ENCODE peak calls at places on chromosomes 5 and 9, in ten cellular contexts. One of them, this sample, is unnamed.

GRCh38 chr5:106020889-106021288 is 1649.8 kb downstream of the EFNA5 start:
- DNase-seq in right lobe of liver: no peak
- DNase-seq in cerebellum: no peak
- DNase-seq in activated naive CD4-positive, alpha-beta T cell treated with anti-CD3 and anti-CD28 coated beads, Interleukin-2, amount 50 U/mL, for 72 hours: no peak
- DNase-seq in EL: no peak
- DNase-seq in tibial artery: no peak
- DNase-seq in ELR: peak
- DNase-seq in activated CD4-positive, alpha-beta T cell treated with anti-CD3 and anti-CD28 coated beads, Interleukin-2, amount 50 U/mL, for 1 hour: no peak
- DNase-seq in WTC11: no peak
- DNase-seq in activated gamma-delta T cell: no peak
- DNase-seq in this sample: no peak

GRCh38 chr5:60960591-60960990 is 15.6 kb downstream of the NDUFAF2 start:
- DNase-seq in right lobe of liver: no peak
- DNase-seq in cerebellum: no peak
- DNase-seq in activated naive CD4-positive, alpha-beta T cell treated with anti-CD3 and anti-CD28 coated beads, Interleukin-2, amount 50 U/mL, for 72 hours: no peak
- DNase-seq in EL: peak
- DNase-seq in tibial artery: no peak
- DNase-seq in ELR: peak
- DNase-seq in activated CD4-positive, alpha-beta T cell treated with anti-CD3 and anti-CD28 coated beads, Interleukin-2, amount 50 U/mL, for 1 hour: no peak
- DNase-seq in WTC11: no peak
- DNase-seq in activated gamma-delta T cell: no peak
- DNase-seq in this sample: no peak

GRCh38 chr5:130836729-130837660 is 328.1 kb downstream of the HINT1 start:
- DNase-seq in right lobe of liver: no peak
- DNase-seq in cerebellum: no peak
- DNase-seq in activated naive CD4-positive, alpha-beta T cell treated with anti-CD3 and anti-CD28 coated beads, Interleukin-2, amount 50 U/mL, for 72 hours: no peak
- DNase-seq in EL: no peak
- DNase-seq in tibial artery: no peak
- DNase-seq in ELR: peak
- DNase-seq in activated CD4-positive, alpha-beta T cell treated with anti-CD3 and anti-CD28 coated beads, Interleukin-2, amount 50 U/mL, for 1 hour: no peak
- DNase-seq in WTC11: no peak
- DNase-seq in activated gamma-delta T cell: no peak
- DNase-seq in this sample: no peak

GRCh38 chr9:114525505-114525904 is 20.2 kb upstream of the WHRN start:
- DNase-seq in right lobe of liver: no peak
- DNase-seq in cerebellum: no peak
- DNase-seq in activated naive CD4-positive, alpha-beta T cell treated with anti-CD3 and anti-CD28 coated beads, Interleukin-2, amount 50 U/mL, for 72 hours: no peak
- DNase-seq in EL: peak
- DNase-seq in tibial artery: no peak
- DNase-seq in ELR: peak
- DNase-seq in activated CD4-positive, alpha-beta T cell treated with anti-CD3 and anti-CD28 coated beads, Interleukin-2, amount 50 U/mL, for 1 hour: no peak
- DNase-seq in WTC11: no peak
- DNase-seq in activated gamma-delta T cell: no peak
- DNase-seq in this sample: no peak

GRCh38 chr9:7129391-7129790 is 371.6 kb downstream of the KDM4C start:
- DNase-seq in right lobe of liver: no peak
- DNase-seq in cerebellum: no peak
- DNase-seq in activated naive CD4-positive, alpha-beta T cell treated with anti-CD3 and anti-CD28 coated beads, Interleukin-2, amount 50 U/mL, for 72 hours: no peak
- DNase-seq in EL: no peak
- DNase-seq in tibial artery: no peak
- DNase-seq in ELR: peak
- DNase-seq in activated CD4-positive, alpha-beta T cell treated with anti-CD3 and anti-CD28 coated beads, Interleukin-2, amount 50 U/mL, for 1 hour: no peak
- DNase-seq in WTC11: no peak
- DNase-seq in activated gamma-delta T cell: no peak
- DNase-seq in this sample: no peak

GRCh38 chr9:98536542-98537173 is 172.1 kb downstream of the GABBR2 start:
- DNase-seq in right lobe of liver: no peak
- DNase-seq in cerebellum: no peak
- DNase-seq in activated naive CD4-positive, alpha-beta T cell treated with anti-CD3 and anti-CD28 coated beads, Interleukin-2, amount 50 U/mL, for 72 hours: no peak
- DNase-seq in EL: no peak
- DNase-seq in tibial artery: no peak
- DNase-seq in ELR: peak
- DNase-seq in activated CD4-positive, alpha-beta T cell treated with anti-CD3 and anti-CD28 coated beads, Interleukin-2, amount 50 U/mL, for 1 hour: no peak
- DNase-seq in WTC11: peak
- DNase-seq in activated gamma-delta T cell: no peak
- DNase-seq in this sample: no peak

GRCh38 chr5:83914662-83915418 is 194.2 kb upstream of the HAPLN1 start:
- DNase-seq in right lobe of liver: no peak
- DNase-seq in cerebellum: no peak
- DNase-seq in activated naive CD4-positive, alpha-beta T cell treated with anti-CD3 and anti-CD28 coated beads, Interleukin-2, amount 50 U/mL, for 72 hours: no peak
- DNase-seq in EL: no peak
- DNase-seq in tibial artery: no peak
- DNase-seq in ELR: no peak
- DNase-seq in activated CD4-positive, alpha-beta T cell treated with anti-CD3 and anti-CD28 coated beads, Interleukin-2, amount 50 U/mL, for 1 hour: no peak
- DNase-seq in WTC11: no peak
- DNase-seq in activated gamma-delta T cell: no peak
- DNase-seq in this sample: no peak

GRCh38 chr5:154972476-154973080 is 31.7 kb downstream of the MRPL22 start:
- DNase-seq in right lobe of liver: no peak
- DNase-seq in cerebellum: no peak
- DNase-seq in activated naive CD4-positive, alpha-beta T cell treated with anti-CD3 and anti-CD28 coated beads, Interleukin-2, amount 50 U/mL, for 72 hours: no peak
- DNase-seq in EL: peak
- DNase-seq in tibial artery: no peak
- DNase-seq in ELR: peak
- DNase-seq in activated CD4-positive, alpha-beta T cell treated with anti-CD3 and anti-CD28 coated beads, Interleukin-2, amount 50 U/mL, for 1 hour: no peak
- DNase-seq in WTC11: peak
- DNase-seq in activated gamma-delta T cell: no peak
- DNase-seq in this sample: no peak

GRCh38 chr5:140073296-140073695 is 30.2 kb upstream of the NRG2 start:
- DNase-seq in right lobe of liver: no peak
- DNase-seq in cerebellum: peak
- DNase-seq in activated naive CD4-positive, alpha-beta T cell treated with anti-CD3 and anti-CD28 coated beads, Interleukin-2, amount 50 U/mL, for 72 hours: no peak
- DNase-seq in EL: peak
- DNase-seq in tibial artery: no peak
- DNase-seq in ELR: peak
- DNase-seq in activated CD4-positive, alpha-beta T cell treated with anti-CD3 and anti-CD28 coated beads, Interleukin-2, amount 50 U/mL, for 1 hour: no peak
- DNase-seq in WTC11: no peak
- DNase-seq in activated gamma-delta T cell: no peak
- DNase-seq in this sample: no peak

This sample was measured in upper lobe of left lung.